ENCODE peak calls at places on chromosomes 6 and 20, in nine cellular contexts. One of them, this sample, is unnamed.

GRCh38 chr20:33531047-33531877 is 41.4 kb downstream of the CBFA2T2 start:
- DNase-seq in BE2C: peak
- DNase-seq in retinal pigment epithelial cell: peak
- DNase-seq in GM06990: no peak
- DNase-seq in tibial nerve: no peak
- DNase-seq in HFF-Myc: no peak
- DNase-seq in spleen: no peak
- DNase-seq in RWPE2: no peak
- DNase-seq in kidney: no peak
- DNase-seq in this sample: no peak

GRCh38 chr6:37990762-37991525 is 171.4 kb downstream of the ZFAND3 start:
- DNase-seq in BE2C: no peak
- DNase-seq in retinal pigment epithelial cell: peak
- DNase-seq in GM06990: no peak
- DNase-seq in spleen: no peak
- DNase-seq in tibial nerve: no peak
- DNase-seq in HFF-Myc: peak
- DNase-seq in RWPE2: no peak
- DNase-seq in kidney: no peak
- DNase-seq in this sample: peak

GRCh38 chr6:151699719-151700118 is 107.8 kb upstream of the ESR1 start:
- DNase-seq in spleen: no peak
- DNase-seq in BE2C: no peak
- DNase-seq in HFF-Myc: no peak
- DNase-seq in GM06990: no peak
- DNase-seq in retinal pigment epithelial cell: no peak
- DNase-seq in RWPE2: no peak
- DNase-seq in tibial nerve: no peak
- DNase-seq in kidney: no peak
- DNase-seq in this sample: no peak

GRCh38 chr6:144594571-144594970 is 309.4 kb downstream of the UTRN start:
- DNase-seq in GM06990: no peak
- DNase-seq in RWPE2: no peak
- DNase-seq in BE2C: no peak
- DNase-seq in spleen: no peak
- DNase-seq in HFF-Myc: no peak
- DNase-seq in kidney: no peak
- DNase-seq in retinal pigment epithelial cell: no peak
- DNase-seq in tibial nerve: no peak
- DNase-seq in this sample: no peak

GRCh38 chr6:2731281-2731909 is 19.3 kb downstream of the MYLK4 start:
- DNase-seq in RWPE2: no peak
- DNase-seq in GM06990: no peak
- DNase-seq in kidney: no peak
- DNase-seq in BE2C: no peak
- DNase-seq in spleen: no peak
- DNase-seq in tibial nerve: no peak
- DNase-seq in retinal pigment epithelial cell: no peak
- DNase-seq in HFF-Myc: no peak
- DNase-seq in this sample: no peak

GRCh38 chr6:15079288-15079817 is 166.5 kb upstream of the JARID2 start:
- DNase-seq in BE2C: no peak
- DNase-seq in spleen: no peak
- DNase-seq in kidney: no peak
- DNase-seq in tibial nerve: no peak
- DNase-seq in HFF-Myc: no peak
- DNase-seq in GM06990: no peak
- DNase-seq in RWPE2: no peak
- DNase-seq in retinal pigment epithelial cell: no peak
- DNase-seq in this sample: no peak

GRCh38 chr20:39849664-39850063 is 839.4 kb downstream of the MAFB start:
- DNase-seq in spleen: peak
- DNase-seq in BE2C: peak
- DNase-seq in tibial nerve: peak
- DNase-seq in RWPE2: peak
- DNase-seq in kidney: peak
- DNase-seq in retinal pigment epithelial cell: peak
- DNase-seq in HFF-Myc: peak
- DNase-seq in GM06990: no peak
- DNase-seq in this sample: peak

GRCh38 chr6:136463796-136464542 is 86.3 kb downstream of the MAP7 start:
- DNase-seq in RWPE2: no peak
- DNase-seq in GM06990: no peak
- DNase-seq in spleen: no peak
- DNase-seq in tibial nerve: no peak
- DNase-seq in BE2C: no peak
- DNase-seq in retinal pigment epithelial cell: no peak
- DNase-seq in HFF-Myc: no peak
- DNase-seq in kidney: no peak
- DNase-seq in this sample: no peak

GRCh38 chr20:3803854-3804253 is 7.7 kb downstream of the CDC25B start:
- DNase-seq in retinal pigment epithelial cell: no peak
- DNase-seq in spleen: peak
- DNase-seq in GM06990: no peak
- DNase-seq in HFF-Myc: no peak
- DNase-seq in kidney: no peak
- DNase-seq in tibial nerve: no peak
- DNase-seq in BE2C: no peak
- DNase-seq in RWPE2: no peak
- DNase-seq in this sample: no peak

GRCh38 chr20:14859627-14860026 is 522.2 kb upstream of the FLRT3 start:
- DNase-seq in HFF-Myc: no peak
- DNase-seq in retinal pigment epithelial cell: no peak
- DNase-seq in kidney: no peak
- DNase-seq in GM06990: no peak
- DNase-seq in RWPE2: no peak
- DNase-seq in spleen: no peak
- DNase-seq in tibial nerve: no peak
- DNase-seq in BE2C: no peak
- DNase-seq in this sample: no peak

GRCh38 chr6:156634048-156634447 is 143.1 kb upstream of the ARID1B start:
- DNase-seq in spleen: no peak
- DNase-seq in GM06990: no peak
- DNase-seq in kidney: no peak
- DNase-seq in BE2C: no peak
- DNase-seq in HFF-Myc: no peak
- DNase-seq in RWPE2: no peak
- DNase-seq in retinal pigment epithelial cell: no peak
- DNase-seq in tibial nerve: no peak
- DNase-seq in this sample: no peak

DNA sequence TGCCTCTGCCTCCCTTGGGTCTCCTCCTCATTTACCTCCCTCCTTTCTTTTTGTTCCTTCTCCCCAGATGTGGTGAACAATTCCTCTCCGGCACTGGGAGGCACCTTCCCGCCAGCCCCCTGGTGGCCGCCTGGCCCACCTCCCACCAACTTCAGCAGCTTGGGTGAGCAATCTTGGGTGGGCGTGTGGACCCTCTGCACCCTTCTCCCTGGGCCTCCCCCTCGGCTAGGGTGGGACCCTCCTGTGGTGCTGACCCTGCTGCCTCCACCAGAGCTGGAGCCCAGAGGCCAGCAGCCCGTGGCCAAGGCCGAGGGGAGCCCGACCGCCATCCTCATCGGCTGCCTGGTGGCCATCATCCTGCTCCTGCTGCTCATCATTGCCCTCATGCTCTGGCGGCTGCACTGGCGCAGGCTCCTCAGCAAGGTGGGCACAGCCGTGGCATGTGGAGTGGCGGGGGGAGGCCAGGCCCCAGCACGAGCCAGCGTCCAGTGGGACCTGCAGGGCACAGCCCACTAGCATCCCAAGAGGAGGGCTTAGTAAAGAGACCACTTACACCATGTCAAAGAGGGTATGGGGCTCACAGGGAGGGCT is 8.8 kb downstream of the DDR1 start:
- DNase-seq in tibial nerve: no peak
- DNase-seq in BE2C: no peak
- DNase-seq in HFF-Myc: no peak
- DNase-seq in spleen: no peak
- DNase-seq in RWPE2: no peak
- DNase-seq in kidney: no peak
- DNase-seq in GM06990: no peak
- DNase-seq in retinal pigment epithelial cell: no peak
- DNase-seq in this sample: no peak
- TF ChIP-seq CTCF in tibial nerve: no peak
- TF ChIP-seq CTCF in BE2C: peak
- TF ChIP-seq CTCF in HFF-Myc: peak
- TF ChIP-seq CTCF in spleen: no peak
- TF ChIP-seq CTCF in RWPE2: no peak
- TF ChIP-seq CTCF in kidney: no peak
- TF ChIP-seq CTCF in GM06990: no peak
- TF ChIP-seq CTCF in retinal pigment epithelial cell: peak
- TF ChIP-seq CTCF in this sample: no peak

DNA sequence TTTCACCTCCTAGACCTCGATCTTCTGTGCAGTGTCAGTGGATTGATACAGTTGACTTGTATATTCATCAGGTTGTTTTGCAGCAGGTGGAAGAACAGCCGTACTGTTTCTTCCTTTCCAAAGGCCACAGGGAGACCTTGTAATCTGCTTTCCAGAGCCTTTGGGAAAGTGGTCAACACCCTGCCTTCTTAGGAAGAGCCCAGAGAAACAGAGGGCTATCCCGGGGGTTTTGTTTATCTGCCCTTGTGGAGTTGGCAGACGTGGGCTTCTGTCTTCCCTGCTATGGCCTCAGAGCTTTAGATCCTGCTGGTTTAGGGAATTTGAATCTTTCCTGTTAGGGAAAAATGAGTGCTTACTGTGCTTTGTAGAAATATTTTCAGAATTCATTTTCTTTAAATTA is 19.6 kb downstream of the STX16 start:
- DNase-seq in GM06990: no peak
- DNase-seq in tibial nerve: no peak
- DNase-seq in spleen: no peak
- DNase-seq in kidney: no peak
- DNase-seq in HFF-Myc: no peak
- DNase-seq in BE2C: no peak
- DNase-seq in retinal pigment epithelial cell: no peak
- DNase-seq in RWPE2: peak
- DNase-seq in this sample: no peak
- H3K4me3 ChIP-seq in GM06990: no peak
- H3K4me3 ChIP-seq in tibial nerve: no peak
- H3K4me3 ChIP-seq in spleen: no peak
- H3K4me3 ChIP-seq in kidney: no peak
- H3K4me3 ChIP-seq in HFF-Myc: no peak
- H3K4me3 ChIP-seq in BE2C: no peak
- H3K4me3 ChIP-seq in retinal pigment epithelial cell: no peak
- H3K4me3 ChIP-seq in RWPE2: no peak
- H3K4me3 ChIP-seq in this sample: no peak

GRCh38 chr20:53876956-53877355 is 193.4 kb downstream of the BCAS1 start:
- DNase-seq in tibial nerve: no peak
- DNase-seq in retinal pigment epithelial cell: no peak
- DNase-seq in spleen: no peak
- DNase-seq in BE2C: no peak
- DNase-seq in kidney: no peak
- DNase-seq in RWPE2: no peak
- DNase-seq in HFF-Myc: no peak
- DNase-seq in GM06990: no peak
- DNase-seq in this sample: no peak

GRCh38 chr20:53874706-53875105 is 195.7 kb downstream of the BCAS1 start:
- DNase-seq in BE2C: no peak
- DNase-seq in kidney: no peak
- DNase-seq in RWPE2: no peak
- DNase-seq in spleen: no peak
- DNase-seq in tibial nerve: no peak
- DNase-seq in HFF-Myc: no peak
- DNase-seq in retinal pigment epithelial cell: no peak
- DNase-seq in GM06990: no peak
- DNase-seq in this sample: no peak

GRCh38 chr20:53876470-53876869 is 193.9 kb downstream of the BCAS1 start:
- DNase-seq in GM06990: no peak
- DNase-seq in RWPE2: no peak
- DNase-seq in retinal pigment epithelial cell: no peak
- DNase-seq in spleen: no peak
- DNase-seq in HFF-Myc: no peak
- DNase-seq in kidney: no peak
- DNase-seq in BE2C: no peak
- DNase-seq in tibial nerve: no peak
- DNase-seq in this sample: no peak

GRCh38 chr20:53874104-53874503 is 196.3 kb downstream of the BCAS1 start:
- DNase-seq in GM06990: no peak
- DNase-seq in HFF-Myc: no peak
- DNase-seq in retinal pigment epithelial cell: no peak
- DNase-seq in RWPE2: no peak
- DNase-seq in spleen: no peak
- DNase-seq in kidney: no peak
- DNase-seq in tibial nerve: no peak
- DNase-seq in BE2C: no peak
- DNase-seq in this sample: no peak

GRCh38 chr20:53875452-53875851 is 194.9 kb downstream of the BCAS1 start:
- DNase-seq in HFF-Myc: no peak
- DNase-seq in retinal pigment epithelial cell: no peak
- DNase-seq in GM06990: no peak
- DNase-seq in spleen: peak
- DNase-seq in BE2C: no peak
- DNase-seq in kidney: no peak
- DNase-seq in tibial nerve: no peak
- DNase-seq in RWPE2: no peak
- DNase-seq in this sample: no peak
- TF ChIP-seq CTCF in HFF-Myc: no peak
- TF ChIP-seq CTCF in retinal pigment epithelial cell: no peak
- TF ChIP-seq CTCF in GM06990: no peak
- TF ChIP-seq CTCF in spleen: no peak
- TF ChIP-seq CTCF in BE2C: no peak
- TF ChIP-seq CTCF in kidney: no peak
- TF ChIP-seq CTCF in tibial nerve: no peak
- TF ChIP-seq CTCF in RWPE2: no peak
- TF ChIP-seq CTCF in this sample: no peak

GRCh38 chr6:26330835-26331808 is 33.9 kb upstream of the BTN3A2 start:
- DNase-seq in BE2C: peak
- DNase-seq in RWPE2: no peak
- DNase-seq in retinal pigment epithelial cell: no peak
- DNase-seq in tibial nerve: no peak
- DNase-seq in spleen: no peak
- DNase-seq in HFF-Myc: no peak
- DNase-seq in kidney: no peak
- DNase-seq in GM06990: peak
- DNase-seq in this sample: no peak

GRCh38 chr6:26333458-26334297 is 31.3 kb upstream of the BTN3A2 start:
- DNase-seq in tibial nerve: no peak
- DNase-seq in retinal pigment epithelial cell: no peak
- DNase-seq in BE2C: no peak
- DNase-seq in GM06990: no peak
- DNase-seq in kidney: no peak
- DNase-seq in HFF-Myc: no peak
- DNase-seq in RWPE2: no peak
- DNase-seq in spleen: no peak
- DNase-seq in this sample: no peak

GRCh38 chr6:26332843-26333242 is 32.2 kb upstream of the BTN3A2 start:
- DNase-seq in GM06990: no peak
- DNase-seq in retinal pigment epithelial cell: no peak
- DNase-seq in RWPE2: no peak
- DNase-seq in kidney: no peak
- DNase-seq in tibial nerve: no peak
- DNase-seq in HFF-Myc: no peak
- DNase-seq in BE2C: no peak
- DNase-seq in spleen: no peak
- DNase-seq in this sample: no peak

GRCh38 chr6:26331809-26332226 is 33.2 kb upstream of the BTN3A2 start:
- DNase-seq in kidney: no peak
- DNase-seq in RWPE2: no peak
- DNase-seq in GM06990: no peak
- DNase-seq in spleen: no peak
- DNase-seq in BE2C: no peak
- DNase-seq in tibial nerve: no peak
- DNase-seq in retinal pigment epithelial cell: no peak
- DNase-seq in HFF-Myc: no peak
- DNase-seq in this sample: no peak

GRCh38 chr6:26332408-26332807 is 32.6 kb upstream of the BTN3A2 start:
- DNase-seq in retinal pigment epithelial cell: no peak
- DNase-seq in BE2C: no peak
- DNase-seq in spleen: no peak
- DNase-seq in tibial nerve: no peak
- DNase-seq in RWPE2: no peak
- DNase-seq in kidney: no peak
- DNase-seq in HFF-Myc: no peak
- DNase-seq in GM06990: no peak
- DNase-seq in this sample: no peak
- H3K4me3 ChIP-seq in retinal pigment epithelial cell: peak
- H3K4me3 ChIP-seq in BE2C: peak
- H3K4me3 ChIP-seq in spleen: no peak
- H3K4me3 ChIP-seq in tibial nerve: no peak
- H3K4me3 ChIP-seq in RWPE2: peak
- H3K4me3 ChIP-seq in kidney: no peak
- H3K4me3 ChIP-seq in HFF-Myc: peak
- H3K4me3 ChIP-seq in GM06990: peak
- H3K4me3 ChIP-seq in this sample: no peak